ENCODE peak calls at places on chromosomes 1 and 21, in four cellular contexts. H is heart right ventricle, M is H9, K is foreskin keratinocyte. D is an unnamed sample.
A peak's percentile ranks its signal among the peaks of the same experiment; 100 is the strongest.

GRCh38 chr1:10668241-10668761 is 128.1 kb downstream of the CASZ1 start:
- DNase-seq in M (no peak), K (no peak), H (no peak), D (no peak)

GRCh38 chr1:244804841-244805240 is 30.6 kb upstream of the COX20 start:
- DNase-seq in M (no peak), K (no peak), H (no peak), D (no peak)

GRCh38 chr21:29075706-29076447 is 2.4 kb upstream of the CCT8 start:
- DNase-seq in M (no peak), K (peak; percentile 91), H (no peak), D (peak; percentile 91)

GRCh38 chr1:7703321-7704213 is 67.5 kb upstream of the VAMP3 start:
- DNase-seq in M (peak; percentile 67), H (peak; percentile 28), K (no peak), D (no peak)

GRCh38 chr21:44962481-44962966 is 22.7 kb downstream of the SLX9 start:
- DNase-seq in H (peak; percentile 18), M (no peak), K (peak; percentile 92), D (peak; percentile 60)

GRCh38 chr1:240503558-240503957 is 108.4 kb downstream of the GREM2 start:
- DNase-seq in H (no peak), K (no peak), M (no peak), D (no peak)

GRCh38 chr1:167984886-167985489 is 48.1 kb upstream of the MPC2 start:
- DNase-seq in H (no peak), K (peak; percentile 26), M (no peak), D (no peak)

GRCh38 chr1:98044766-98045165 is 123.9 kb upstream of the DPYD start:
- DNase-seq in M (no peak), H (no peak), K (no peak), D (no peak)

GRCh38 chr1:8477199-8477982 is 159.5 kb downstream of the SLC45A1 start:
- DNase-seq in M (no peak), H (no peak), K (no peak), D (no peak)

GRCh38 chr1:6334261-6334993 is 59.1 kb downstream of the ACOT7 start:
- DNase-seq in K (no peak), H (no peak), M (no peak), D (no peak)

GRCh38 chr1:179121159-179121938 is 39.5 kb downstream of the TOR3A start:
- DNase-seq in H (no peak), K (no peak), M (no peak), D (no peak)

GRCh38 chr1:78101514-78101913 is 55.7 kb downstream of the GIPC2 start:
- DNase-seq in K (peak; percentile 89), H (no peak), M (no peak), D (peak; percentile 6)

GRCh38 chr1:228079601-228080263 is 2.8 kb upstream of the ARF1 start:
- DNase-seq in K (no peak), M (no peak), H (no peak), D (no peak)

GRCh38 chr1:223860051-223860559 is 14.4 kb upstream of the TP53BP2 start:
- DNase-seq in M (no peak), H (no peak), K (peak; percentile 65), D (peak; percentile 54)

GRCh38 chr1:51063121-51063520 is 38.9 kb upstream of the C1orf185 start:
- DNase-seq in K (peak; percentile 95), M (no peak), H (no peak), D (peak; percentile 24)

GRCh38 chr21:38268859-38269566 is 12.2 kb downstream of the KCNJ15 start:
- DNase-seq in K (no peak), H (no peak), M (no peak), D (no peak)

GRCh38 chr1:119613769-119614358 is 34.2 kb downstream of the ZNF697 start:
- DNase-seq in M (peak; percentile 89), K (peak; percentile 66), H (peak; percentile 76), D (peak; percentile 36)

GRCh38 chr1:28401760-28402159 is 32.2 kb downstream of the PHACTR4 start:
- DNase-seq in K (no peak), M (no peak), H (no peak), D (no peak)

GRCh38 chr1:9689011-9689706 is 37.6 kb downstream of the PIK3CD start:
- DNase-seq in H (peak; percentile 87), K (peak; percentile 77), M (peak; percentile 94), D (no peak)

GRCh38 chr1:220796530-220796929 is 9.8 kb downstream of the MTARC1 start:
- DNase-seq in K (no peak), H (no peak), M (no peak), D (no peak)

GRCh38 chr1:92291372-92291999 is 7.3 kb downstream of the GLMN start:
- DNase-seq in M (no peak), K (peak; percentile 46), H (no peak), D (peak; percentile 5)

GRCh38 chr1:43463461-43463860 is 9.7 kb upstream of the HYI start:
- DNase-seq in H (no peak), K (no peak), M (no peak), D (no peak)

GRCh38 chr21:33402011-33402979 is 918 bp upstream of the IFNGR2 start:
- DNase-seq in H (peak; percentile 65), M (peak; percentile 60), K (peak; percentile 69), D (no peak)

GRCh38 chr1:231702804-231703203 is 76.2 kb downstream of the DISC1 start:
- DNase-seq in M (no peak), K (peak; percentile 85), H (no peak), D (no peak)

GRCh38 chr21:29689753-29690152 is 250.0 kb downstream of the GRIK1 start:
- DNase-seq in H (no peak), M (no peak), K (no peak), D (no peak)

GRCh38 chr1:30752651-30752908 is 5.0 kb downstream of the LAPTM5 start:
- DNase-seq in K (no peak), M (no peak), H (no peak), D (no peak)

GRCh38 chr1:227541796-227542152 is 21.6 kb upstream of the ZNF678 start:
- DNase-seq in M (peak; percentile 50), K (no peak), H (peak; percentile 23), D (no peak)

GRCh38 chr1:206495011-206495461 is 12.3 kb upstream of the RASSF5 start:
- DNase-seq in K (no peak), H (no peak), M (no peak), D (no peak)
- H3K27ac ChIP-seq in K (no peak overlapping the region), H (peak overlapping the region; percentile 25), M (no peak overlapping the region), D (no peak overlapping the region)

DNA sequence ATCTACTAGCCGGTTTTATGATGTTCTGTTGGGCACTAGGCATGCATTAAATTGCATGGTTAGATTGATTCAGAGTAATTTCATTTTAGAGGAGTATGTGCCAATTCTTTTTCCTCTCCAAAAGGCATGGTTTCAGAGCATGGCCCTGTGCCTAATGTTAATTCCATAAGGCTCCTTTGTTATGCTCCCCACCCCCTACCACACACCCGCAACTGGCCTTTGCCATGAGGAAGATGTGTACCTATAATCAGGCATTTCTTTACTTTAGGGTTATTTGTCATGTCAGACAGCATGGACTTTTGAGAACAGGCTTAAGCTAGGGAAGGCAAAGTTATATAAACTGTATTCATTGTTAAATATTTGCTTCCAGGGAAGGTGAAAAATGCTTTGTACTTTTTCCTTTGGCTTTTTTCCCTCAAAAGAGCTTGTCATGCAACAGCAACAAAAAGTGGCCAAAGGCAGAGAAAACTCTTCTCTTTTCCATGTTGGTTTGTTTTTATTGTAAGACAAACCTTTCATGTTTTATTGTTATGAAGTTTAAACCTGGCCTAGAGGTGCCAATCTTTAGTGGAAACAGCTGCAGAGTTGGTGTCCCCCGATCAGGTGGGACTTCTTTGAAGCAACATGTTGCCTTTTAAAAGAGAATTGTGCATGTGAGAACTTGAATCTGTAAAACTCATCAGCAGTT is 24.3 kb upstream of the NBL1 start:
- DNase-seq in H (no peak), M (no peak), K (no peak), D (no peak)
- H3K27ac ChIP-seq in H (no peak overlapping the region), M (no peak overlapping the region), K (no peak overlapping the region), D (no peak overlapping the region)

DNA sequence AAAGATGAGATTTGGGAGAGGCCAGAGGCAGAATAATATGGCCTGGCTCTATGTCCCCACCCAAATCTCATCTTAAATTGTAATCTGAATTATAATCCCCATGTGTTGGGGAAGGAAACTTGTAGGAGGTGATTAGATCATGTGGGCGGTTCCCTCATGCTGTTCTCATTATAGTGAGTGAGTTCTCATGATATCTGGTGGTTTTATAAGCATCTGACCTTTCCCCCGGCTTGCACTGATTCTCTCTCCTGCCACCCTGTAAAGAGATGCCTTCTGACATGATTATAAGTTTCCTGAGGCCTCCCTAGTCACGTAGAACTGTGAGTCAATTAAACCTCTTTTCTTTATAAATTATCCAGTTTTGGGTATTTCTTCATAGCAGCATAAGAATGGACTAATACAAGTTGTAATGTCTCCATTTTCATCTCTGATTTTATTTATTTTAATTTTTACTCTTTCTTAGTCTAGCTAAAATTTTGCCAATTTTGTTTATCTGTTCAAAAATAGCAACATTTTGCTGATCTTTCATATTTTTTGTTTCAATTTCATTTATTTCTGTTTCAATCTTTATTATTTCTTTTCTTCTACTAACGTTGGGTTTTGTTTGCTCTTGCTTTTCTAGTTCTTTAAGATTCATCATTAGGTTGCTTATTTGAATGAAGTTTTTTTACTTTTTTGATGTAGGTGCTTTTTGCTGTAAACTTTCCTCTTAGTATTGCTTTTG is 67.0 kb upstream of the ZRANB2 start:
- DNase-seq in K (no peak), H (no peak), M (no peak), D (no peak)
- H3K27ac ChIP-seq in K (no peak overlapping the region), H (no peak overlapping the region), M (no peak overlapping the region), D (no peak overlapping the region)

DNA sequence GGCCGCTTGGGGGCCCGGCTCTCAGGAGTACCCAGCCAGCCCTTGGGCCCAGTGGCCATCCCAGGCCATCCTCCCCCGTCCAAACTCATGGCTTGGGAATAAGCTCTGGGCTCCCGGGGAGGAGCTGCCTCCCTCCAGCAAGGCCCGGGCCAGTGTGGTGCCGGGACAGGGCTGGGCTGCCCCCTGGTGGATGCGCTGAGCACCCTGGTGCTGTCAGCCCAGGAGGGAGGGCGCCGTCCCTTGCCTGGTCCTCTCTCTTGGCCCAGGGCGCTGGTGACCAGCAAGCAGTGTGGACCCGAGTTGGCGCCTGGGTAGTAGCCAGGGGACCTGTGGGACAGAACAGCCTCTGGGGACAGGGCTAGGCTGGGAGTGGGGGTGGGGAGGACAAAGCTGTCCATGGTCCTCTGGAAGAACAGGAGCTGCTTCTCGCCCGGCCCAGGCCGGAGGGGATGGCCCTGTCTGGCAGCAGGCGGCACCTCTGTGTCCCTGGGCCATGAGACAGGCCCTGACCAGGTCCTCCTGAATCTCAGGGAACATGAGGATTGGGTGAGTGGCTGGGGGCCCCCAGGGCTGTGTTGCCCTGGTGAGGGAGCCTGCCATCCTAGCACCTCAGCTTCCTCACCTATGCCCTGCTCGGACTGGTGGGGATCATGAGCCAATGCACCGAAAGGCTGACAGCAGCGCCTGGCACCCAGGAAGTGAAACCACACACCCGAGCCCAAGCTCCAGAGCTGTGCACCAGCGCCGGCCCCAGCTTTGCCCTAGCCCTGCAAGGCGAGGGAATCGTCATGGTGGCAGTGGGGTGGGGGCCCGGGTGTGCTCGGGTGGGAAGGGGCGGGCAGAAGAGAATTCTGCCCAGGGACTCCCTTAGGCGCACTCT is 9.4 kb downstream of the MORN1 start:
- DNase-seq in K (peak; percentile 45), H (peak; percentile 90), M (peak; percentile 89), D (no peak)
- H3K27ac ChIP-seq in K (no peak overlapping the region), H (no peak overlapping the region), M (no peak overlapping the region), D (no peak overlapping the region)

GRCh38 chr1:230176871-230177411 is 109.9 kb downstream of the GALNT2 start:
- DNase-seq in H (peak; percentile 72), K (no peak), M (peak; percentile 21), D (no peak)
- H3K27ac ChIP-seq in H (peak overlapping the region; percentile 63), K (no peak overlapping the region), M (no peak overlapping the region), D (no peak overlapping the region)

D was measured in epithelial cell of prostate.